ENCODE peak calls at places on chromosomes 4 and X, in five cellular contexts. X is SK-N-SH, K is HepG2, W is GM12878, O is K562. I is an unnamed sample.

GRCh38 chr4:25913056-25913850 is 767 bp upstream of the SMIM20 start:
- DNase-seq in X (peak), K (no peak), W (no peak), O (no peak), I (peak)

GRCh38 chrX:281166-281999 is at the start of gene PLCXD1:
- DNase-seq in X (peak), K (peak), W (no peak), O (peak), I (peak)

GRCh38 chrX:113514906-113515305 is 674.3 kb upstream of the AMOT start:
- DNase-seq in X (no peak), K (peak), W (no peak), O (no peak), I (no peak)

GRCh38 chrX:13742397-13743176 is 8.0 kb downstream of the OFD1 start:
- DNase-seq in X (no peak), K (peak), W (peak), O (no peak), I (no peak)

GRCh38 chrX:39969099-39969825 is 128.5 kb downstream of the BCOR start:
- DNase-seq in X (no peak), K (no peak), W (no peak), O (no peak), I (no peak)

GRCh38 chr4:13160906-13161305 is 323.2 kb downstream of the RAB28 start:
- DNase-seq in X (no peak), K (no peak), W (no peak), O (no peak), I (peak)

GRCh38 chr4:186650401-186651180 is 73.1 kb downstream of the FAT1 start:
- DNase-seq in X (no peak), K (no peak), W (no peak), O (no peak), I (no peak)

GRCh38 chr4:3514221-3514780 is 17.9 kb downstream of the LRPAP1 start:
- DNase-seq in X (no peak), K (no peak), W (no peak), O (no peak), I (no peak)

GRCh38 chr4:110959041-110959643 is 336.3 kb upstream of the PITX2 start:
- DNase-seq in X (no peak), K (peak), W (no peak), O (no peak), I (peak)

GRCh38 chrX:118495958-118496762 is 545 bp downstream of the DOCK11 start:
- DNase-seq in X (peak), K (no peak), W (no peak), O (peak), I (no peak)

GRCh38 chr4:173525118-173526033 is 4.7 kb downstream of the HAND2 start:
- DNase-seq in X (peak), K (no peak), W (no peak), O (no peak), I (no peak)

GRCh38 chr4:185559913-185560281 is 24.6 kb upstream of the PDLIM3 start:
- DNase-seq in X (no peak), K (peak), W (no peak), O (no peak), I (peak)

GRCh38 chr4:38531126-38531737 is 132.8 kb upstream of the KLF3 start:
- DNase-seq in X (peak), K (no peak), W (no peak), O (no peak), I (peak)

DNA sequence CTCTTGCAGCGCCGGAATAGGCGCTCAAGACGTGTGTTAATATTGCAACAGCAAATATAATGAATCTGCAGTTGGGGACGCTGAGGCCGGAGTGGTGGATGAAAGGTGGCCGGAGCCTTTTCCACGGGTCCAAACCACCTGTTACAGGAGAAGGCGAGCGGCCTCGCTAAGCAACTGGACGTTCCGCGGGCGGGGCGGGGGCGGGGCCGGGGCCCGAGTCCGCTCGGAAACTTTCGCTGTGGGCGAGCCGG is 325 bp upstream of the WFS1 start:
- DNase-seq in X (no peak), K (no peak), W (no peak), O (no peak), I (no peak)
- H3K27ac ChIP-seq in X (no peak), K (peak), W (no peak), O (no peak), I (no peak)

DNA sequence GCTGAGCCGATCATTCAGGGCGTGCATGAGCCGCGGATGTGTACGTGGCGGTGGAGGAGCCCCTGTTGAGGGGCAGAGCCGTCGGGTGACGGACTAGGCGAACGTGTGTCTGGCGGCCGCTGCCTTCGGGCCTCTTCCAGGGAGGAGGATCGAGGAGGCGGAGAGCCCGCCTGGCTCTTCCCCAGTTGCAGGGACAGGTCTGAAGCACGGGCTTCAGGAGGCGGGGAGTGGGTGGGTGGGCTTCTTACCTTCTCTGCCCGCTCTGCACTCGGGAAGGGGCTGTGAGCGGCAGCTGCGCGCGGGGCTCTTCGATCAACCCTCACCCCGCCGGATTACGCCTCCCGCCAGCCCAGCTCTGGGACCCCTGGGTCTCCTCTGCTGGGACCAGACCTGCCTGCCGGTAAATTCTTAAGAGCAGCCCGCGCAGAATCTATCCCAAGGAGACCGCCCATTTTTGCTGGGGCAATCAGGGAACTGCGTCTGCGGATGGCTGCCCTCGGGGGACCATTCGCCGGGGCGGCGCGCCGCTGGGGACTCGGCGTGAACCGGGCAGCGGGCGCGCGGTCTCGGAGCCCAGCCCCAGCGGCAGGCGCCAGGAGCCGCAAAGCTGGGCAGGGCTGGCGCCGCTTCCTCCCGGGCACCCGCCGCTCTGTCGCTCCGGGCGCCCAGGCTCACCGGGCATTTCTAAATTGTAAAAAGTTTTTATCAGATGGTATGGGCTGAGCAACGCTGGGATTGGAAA is 4.9 kb downstream of the PLAC8 start:
- DNase-seq in X (peak), K (no peak), W (no peak), O (no peak), I (peak)
- TF ChIP-seq MXI1 in X (no peak), K (no peak), W (no peak), O (no peak), I (no peak)

DNA sequence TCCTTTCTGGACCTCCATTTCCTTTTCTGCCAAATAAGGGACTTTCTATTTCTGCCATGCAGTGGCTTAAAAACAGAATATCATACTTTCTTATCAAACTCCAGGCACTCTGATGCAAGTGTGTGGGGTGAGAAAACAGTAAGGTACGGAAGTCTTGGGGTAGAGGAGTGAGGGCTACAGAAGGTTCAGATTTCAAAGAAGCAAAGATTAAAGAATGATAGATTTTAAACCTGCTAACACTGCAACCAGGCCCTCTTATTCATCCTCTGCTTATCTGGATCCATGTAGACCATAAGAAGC is 48.2 kb upstream of the GPR174 start:
- DNase-seq in X (no peak), K (no peak), W (no peak), O (no peak), I (no peak)
- H3K27ac ChIP-seq in X (no peak), K (no peak), W (no peak), O (no peak), I (no peak)

GRCh38 chrX:29434939-29435338 is 780.4 kb upstream of the MAGEB2 start:
- DNase-seq in X (no peak), K (no peak), W (no peak), O (no peak), I (no peak)

GRCh38 chrX:29431895-29432294 is 783.5 kb upstream of the MAGEB2 start:
- DNase-seq in X (no peak), K (no peak), W (no peak), O (no peak), I (no peak)

GRCh38 chrX:29435396-29435795 is 780.0 kb upstream of the MAGEB2 start:
- DNase-seq in X (no peak), K (no peak), W (no peak), O (no peak), I (peak)

DNA sequence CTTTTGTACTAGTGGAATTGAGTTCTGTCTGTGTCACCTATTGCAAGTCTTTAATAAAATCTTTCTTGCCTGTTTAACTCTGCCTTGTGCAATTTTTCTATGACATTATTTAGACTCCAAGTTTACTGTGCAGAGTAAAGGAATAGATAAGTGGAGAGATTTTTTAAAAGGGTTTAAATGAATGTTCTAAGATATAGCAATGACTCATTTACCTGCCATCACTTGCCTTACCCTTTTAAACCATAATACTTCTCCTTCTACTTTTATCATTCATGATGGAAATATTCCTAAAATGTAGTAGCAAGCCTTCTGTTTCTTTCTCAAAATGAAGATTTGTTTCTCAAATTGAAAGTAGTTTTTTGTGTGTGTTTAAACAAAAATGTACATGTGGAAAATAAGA is 782.8 kb upstream of the MAGEB2 start:
- DNase-seq in X (no peak), K (no peak), W (no peak), O (no peak), I (no peak)
- TF ChIP-seq MXI1 in X (no peak), K (no peak), W (no peak), O (no peak), I (no peak)